ENCODE peak calls at places on chromosome 17, in eight cellular contexts. One of them, this sample, is unnamed.

GRCh38 chr17:67033613-67034012 is 10.7 kb upstream of the CACNG1 start:
- ATAC-seq in activated CD8-positive, alpha-beta memory T cell treated with anti-CD3 and anti-CD28 coated beads, Interleukin-2, amount 10 ng/mL, durations not matched to agents 7 days and 5 days: no peak
- ATAC-seq in activated CD8-positive, alpha-beta T cell treated with anti-CD3 and anti-CD28 coated beads for 36 hours: no peak
- ATAC-seq in stimulated activated naive CD8-positive, alpha-beta T cell treated with anti-CD3 and anti-CD28 coated beads, Interleukin-15, amount 100 ng/mL, for 72 hours: no peak
- ATAC-seq in CD8-positive, alpha-beta T cell: no peak
- ATAC-seq in T-cell: no peak
- ATAC-seq in sciatic nerve: no peak
- ATAC-seq in IMR-90: no peak
- ATAC-seq in this sample: no peak

GRCh38 chr17:1714488-1714979 is 4.4 kb upstream of the TLCD2 start:
- ATAC-seq in activated CD8-positive, alpha-beta memory T cell treated with anti-CD3 and anti-CD28 coated beads, Interleukin-2, amount 10 ng/mL, durations not matched to agents 7 days and 5 days: no peak
- ATAC-seq in activated CD8-positive, alpha-beta T cell treated with anti-CD3 and anti-CD28 coated beads for 36 hours: no peak
- ATAC-seq in stimulated activated naive CD8-positive, alpha-beta T cell treated with anti-CD3 and anti-CD28 coated beads, Interleukin-15, amount 100 ng/mL, for 72 hours: no peak
- ATAC-seq in CD8-positive, alpha-beta T cell: no peak
- ATAC-seq in T-cell: no peak
- ATAC-seq in sciatic nerve: peak
- ATAC-seq in IMR-90: peak
- ATAC-seq in this sample: no peak

GRCh38 chr17:40541060-40541872 is 24.0 kb downstream of the CCR7 start:
- ATAC-seq in activated CD8-positive, alpha-beta memory T cell treated with anti-CD3 and anti-CD28 coated beads, Interleukin-2, amount 10 ng/mL, durations not matched to agents 7 days and 5 days: peak
- ATAC-seq in activated CD8-positive, alpha-beta T cell treated with anti-CD3 and anti-CD28 coated beads for 36 hours: peak
- ATAC-seq in stimulated activated naive CD8-positive, alpha-beta T cell treated with anti-CD3 and anti-CD28 coated beads, Interleukin-15, amount 100 ng/mL, for 72 hours: peak
- ATAC-seq in CD8-positive, alpha-beta T cell: peak
- ATAC-seq in T-cell: peak
- ATAC-seq in sciatic nerve: no peak
- ATAC-seq in IMR-90: no peak
- ATAC-seq in this sample: peak

GRCh38 chr17:53137919-53138318 is 684.8 kb upstream of the KIF2B start:
- ATAC-seq in activated CD8-positive, alpha-beta memory T cell treated with anti-CD3 and anti-CD28 coated beads, Interleukin-2, amount 10 ng/mL, durations not matched to agents 7 days and 5 days: no peak
- ATAC-seq in activated CD8-positive, alpha-beta T cell treated with anti-CD3 and anti-CD28 coated beads for 36 hours: no peak
- ATAC-seq in stimulated activated naive CD8-positive, alpha-beta T cell treated with anti-CD3 and anti-CD28 coated beads, Interleukin-15, amount 100 ng/mL, for 72 hours: no peak
- ATAC-seq in CD8-positive, alpha-beta T cell: no peak
- ATAC-seq in T-cell: no peak
- ATAC-seq in sciatic nerve: no peak
- ATAC-seq in IMR-90: no peak
- ATAC-seq in this sample: no peak

GRCh38 chr17:2054262-2054739 is 602 bp upstream of the HIC1 start:
- ATAC-seq in activated CD8-positive, alpha-beta memory T cell treated with anti-CD3 and anti-CD28 coated beads, Interleukin-2, amount 10 ng/mL, durations not matched to agents 7 days and 5 days: peak
- ATAC-seq in activated CD8-positive, alpha-beta T cell treated with anti-CD3 and anti-CD28 coated beads for 36 hours: peak
- ATAC-seq in stimulated activated naive CD8-positive, alpha-beta T cell treated with anti-CD3 and anti-CD28 coated beads, Interleukin-15, amount 100 ng/mL, for 72 hours: peak
- ATAC-seq in CD8-positive, alpha-beta T cell: peak
- ATAC-seq in T-cell: peak
- ATAC-seq in sciatic nerve: peak
- ATAC-seq in IMR-90: peak
- ATAC-seq in this sample: no peak

GRCh38 chr17:67019809-67020208 is 24.5 kb upstream of the CACNG1 start:
- ATAC-seq in activated CD8-positive, alpha-beta memory T cell treated with anti-CD3 and anti-CD28 coated beads, Interleukin-2, amount 10 ng/mL, durations not matched to agents 7 days and 5 days: no peak
- ATAC-seq in activated CD8-positive, alpha-beta T cell treated with anti-CD3 and anti-CD28 coated beads for 36 hours: no peak
- ATAC-seq in stimulated activated naive CD8-positive, alpha-beta T cell treated with anti-CD3 and anti-CD28 coated beads, Interleukin-15, amount 100 ng/mL, for 72 hours: no peak
- ATAC-seq in CD8-positive, alpha-beta T cell: no peak
- ATAC-seq in T-cell: no peak
- ATAC-seq in sciatic nerve: peak
- ATAC-seq in IMR-90: no peak
- ATAC-seq in this sample: no peak

GRCh38 chr17:53516643-53517042 is 306.1 kb upstream of the KIF2B start:
- ATAC-seq in activated CD8-positive, alpha-beta memory T cell treated with anti-CD3 and anti-CD28 coated beads, Interleukin-2, amount 10 ng/mL, durations not matched to agents 7 days and 5 days: no peak
- ATAC-seq in activated CD8-positive, alpha-beta T cell treated with anti-CD3 and anti-CD28 coated beads for 36 hours: no peak
- ATAC-seq in stimulated activated naive CD8-positive, alpha-beta T cell treated with anti-CD3 and anti-CD28 coated beads, Interleukin-15, amount 100 ng/mL, for 72 hours: no peak
- ATAC-seq in CD8-positive, alpha-beta T cell: no peak
- ATAC-seq in T-cell: no peak
- ATAC-seq in sciatic nerve: no peak
- ATAC-seq in IMR-90: no peak
- ATAC-seq in this sample: no peak

GRCh38 chr17:34740516-34740915 is 161.1 kb downstream of the TMEM132E start:
- ATAC-seq in activated CD8-positive, alpha-beta memory T cell treated with anti-CD3 and anti-CD28 coated beads, Interleukin-2, amount 10 ng/mL, durations not matched to agents 7 days and 5 days: no peak
- ATAC-seq in activated CD8-positive, alpha-beta T cell treated with anti-CD3 and anti-CD28 coated beads for 36 hours: no peak
- ATAC-seq in stimulated activated naive CD8-positive, alpha-beta T cell treated with anti-CD3 and anti-CD28 coated beads, Interleukin-15, amount 100 ng/mL, for 72 hours: no peak
- ATAC-seq in CD8-positive, alpha-beta T cell: no peak
- ATAC-seq in T-cell: no peak
- ATAC-seq in sciatic nerve: peak
- ATAC-seq in IMR-90: no peak
- ATAC-seq in this sample: no peak